ENCODE peak calls at places on chromosomes 2 and 18, in four cellular contexts. Z is GM12878, G is K562, E is SK-N-SH. V is an unnamed sample.

GRCh38 chr18:35084494-35085449 is 43.6 kb downstream of the MAPRE2 start:
- DNase-seq in Z (no peak), G (no peak), E (no peak), V (no peak)

GRCh38 chr2:42908538-42909200 is 116.3 kb upstream of the HAAO start:
- DNase-seq in Z (no peak), G (peak; percentile 2), E (no peak), V (peak; percentile 27)

GRCh38 chr18:62372156-62372555 is 47.0 kb downstream of the TNFRSF11A start:
- DNase-seq in Z (peak; percentile 79), G (no peak), E (no peak), V (no peak)

GRCh38 chr18:74562775-74563174 is 28.5 kb downstream of the CNDP1 start:
- DNase-seq in Z (no peak), G (no peak), E (no peak), V (no peak)

GRCh38 chr18:50051288-50051687 is 143.7 kb downstream of the MYO5B start:
- DNase-seq in Z (no peak), G (peak; percentile 7), E (no peak), V (no peak)

GRCh38 chr2:27212626-27213471 is 781 bp upstream of the SLC5A6 start:
- DNase-seq in Z (no peak), G (peak; percentile 53), E (peak; percentile 70), V (peak; percentile 76)

GRCh38 chr2:42767080-42767898 is 3.4 kb upstream of the OXER1 start:
- DNase-seq in Z (no peak), G (no peak), E (peak; percentile 36), V (no peak)

GRCh38 chr18:22564036-22564435 is 146.3 kb upstream of the CTAGE1 start:
- DNase-seq in Z (no peak), G (no peak), E (no peak), V (peak; percentile 71)

GRCh38 chr2:119252186-119253113 is 28.8 kb downstream of the STEAP3 start:
- DNase-seq in Z (no peak), G (no peak), E (no peak), V (peak; percentile 97)

GRCh38 chr2:175597286-175597685 is 404.8 kb downstream of the LNPK start:
- DNase-seq in Z (no peak), G (no peak), E (no peak), V (no peak)

GRCh38 chr2:220586980-220587549 is 959.6 kb downstream of the SLC4A3 start:
- DNase-seq in Z (no peak), G (no peak), E (no peak), V (peak; percentile 79)

GRCh38 chr18:55546873-55547704 is 40.9 kb downstream of the TCF4 start:
- DNase-seq in Z (no peak), G (no peak), E (no peak), V (peak; percentile 82)

GRCh38 chr2:223199531-223200506 is 147.8 kb downstream of the KCNE4 start:
- DNase-seq in Z (no peak), G (no peak), E (no peak), V (no peak)

GRCh38 chr2:133414486-133415209 is 153.6 kb downstream of the NCKAP5 start:
- DNase-seq in Z (no peak), G (no peak), E (no peak), V (peak; percentile 82)

GRCh38 chr2:185291035-185291647 is 447.5 kb upstream of the FSIP2 start:
- DNase-seq in Z (no peak), G (no peak), E (no peak), V (peak; percentile 10)

GRCh38 chr2:67854798-67855197 is 208.0 kb downstream of the C1D start:
- DNase-seq in Z (no peak), G (peak; percentile 14), E (no peak), V (no peak)

GRCh38 chr2:128469203-128469602 is 150.5 kb upstream of the HS6ST1 start:
- DNase-seq in Z (no peak), G (peak; percentile 38), E (no peak), V (no peak)

GRCh38 chr2:61988462-61989366 is 83.2 kb downstream of the COMMD1 start:
- DNase-seq in Z (no peak), G (no peak), E (no peak), V (peak; percentile 21)

GRCh38 chr2:211766689-211767088 is 771.9 kb downstream of the ERBB4 start:
- DNase-seq in Z (no peak), G (no peak), E (no peak), V (no peak)

GRCh38 chr2:205273627-205274026 is 408.7 kb upstream of the NRP2 start:
- DNase-seq in Z (no peak), G (no peak), E (peak; percentile 7), V (no peak)
- TF ChIP-seq MXI1 in Z (no peak), G (no peak), E (no peak), V (no peak)

DNA sequence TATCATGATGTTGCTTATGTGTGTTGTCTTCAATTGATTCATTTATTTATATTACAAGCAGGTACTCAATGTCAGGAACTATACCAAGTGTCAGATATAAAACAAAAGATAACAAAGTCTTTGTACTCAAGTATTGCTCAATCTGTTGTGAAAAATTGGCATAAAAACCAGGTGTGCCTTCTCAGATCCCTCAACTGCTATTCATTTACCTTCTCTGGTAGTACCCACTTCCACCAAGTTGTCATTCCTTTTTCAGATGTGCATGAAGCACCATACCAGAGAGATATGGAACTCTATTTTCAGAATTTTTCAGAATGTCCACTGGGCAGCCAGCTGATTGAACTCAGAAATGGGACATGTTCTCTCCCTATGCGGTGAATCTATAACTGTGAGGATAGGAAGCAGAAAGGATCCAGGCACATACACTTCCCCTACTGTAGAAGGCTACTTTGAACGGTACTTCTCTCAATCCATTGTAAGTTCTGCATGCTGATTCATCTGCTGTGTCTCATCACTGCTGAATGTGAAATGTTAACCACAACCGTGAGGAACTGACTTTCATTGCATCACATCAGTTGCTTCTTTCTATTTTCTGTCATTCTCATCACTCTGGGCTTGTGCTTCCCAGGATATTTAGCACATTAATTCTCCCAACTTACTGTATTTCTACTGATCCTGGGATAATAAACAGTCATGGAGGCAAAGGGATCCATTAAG is 1621.3 kb downstream of the SUCLG1 start:
- DNase-seq in Z (no peak), G (no peak), E (no peak), V (peak; percentile 70)
- TF ChIP-seq RCOR1 in Z (no peak), G (no peak), E (no peak), V (no peak)

DNA sequence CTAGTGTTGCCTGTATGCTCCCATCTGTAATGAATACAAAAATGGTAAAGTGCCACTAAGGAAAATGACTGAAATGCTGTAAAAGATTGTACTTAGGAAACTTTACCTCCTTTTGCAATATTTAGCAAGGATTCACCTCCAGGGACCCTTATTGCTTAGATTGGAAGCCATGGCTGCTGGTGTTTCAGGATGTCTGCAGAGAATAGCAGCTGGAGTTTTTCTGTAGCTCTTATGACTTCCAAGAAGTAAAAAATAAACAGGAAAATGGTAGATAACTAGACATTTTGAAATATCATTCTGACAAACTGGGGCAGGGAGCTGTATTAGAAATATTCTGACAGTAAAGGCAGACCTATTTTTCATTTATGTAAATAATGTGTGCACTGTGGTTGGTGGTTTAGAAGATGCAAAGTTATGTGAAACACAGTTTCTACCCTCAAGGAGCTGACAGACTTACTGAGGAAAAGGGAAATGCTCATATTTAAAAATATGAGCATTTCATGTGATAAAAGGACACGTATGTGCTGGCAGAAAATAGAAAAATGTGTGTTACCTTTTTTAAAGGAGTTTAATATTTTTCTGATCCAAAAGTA is 224.9 kb upstream of the BOD1L2 start:
- DNase-seq in Z (no peak), G (no peak), E (no peak), V (peak; percentile 1)
- TF ChIP-seq MXI1 in Z (no peak), G (no peak), E (no peak), V (no peak)

GRCh38 chr2:26020214-26020613 is 13.7 kb upstream of the RAB10 start:
- DNase-seq in Z (no peak), G (no peak), E (no peak), V (no peak)
- TF ChIP-seq RCOR1 in Z (no peak), G (no peak), E (no peak), V (no peak)

GRCh38 chr18:37457337-37457736 is 108.3 kb downstream of the CELF4 start:
- DNase-seq in Z (no peak), G (no peak), E (no peak), V (no peak)
- TF ChIP-seq MXI1 in Z (no peak), G (no peak), E (no peak), V (no peak)

GRCh38 chr2:71852141-71852711 is 295.4 kb downstream of the CYP26B1 start:
- DNase-seq in Z (no peak), G (no peak), E (peak; percentile 71), V (no peak)
- TF ChIP-seq RCOR1 in Z (no peak), G (no peak), E (no peak), V (no peak)

GRCh38 chr2:149735237-149735958 is 147.8 kb upstream of the MMADHC start:
- DNase-seq in Z (no peak), G (no peak), E (no peak), V (peak; percentile 85)

GRCh38 chr2:149732001-149732685 is 144.6 kb upstream of the MMADHC start:
- DNase-seq in Z (no peak), G (no peak), E (no peak), V (peak; percentile 54)

GRCh38 chr2:149732730-149733290 is 145.2 kb upstream of the MMADHC start:
- DNase-seq in Z (no peak), G (no peak), E (no peak), V (no peak)

GRCh38 chr2:149731112-149731511 is 143.5 kb upstream of the MMADHC start:
- DNase-seq in Z (no peak), G (no peak), E (no peak), V (no peak)

DNA sequence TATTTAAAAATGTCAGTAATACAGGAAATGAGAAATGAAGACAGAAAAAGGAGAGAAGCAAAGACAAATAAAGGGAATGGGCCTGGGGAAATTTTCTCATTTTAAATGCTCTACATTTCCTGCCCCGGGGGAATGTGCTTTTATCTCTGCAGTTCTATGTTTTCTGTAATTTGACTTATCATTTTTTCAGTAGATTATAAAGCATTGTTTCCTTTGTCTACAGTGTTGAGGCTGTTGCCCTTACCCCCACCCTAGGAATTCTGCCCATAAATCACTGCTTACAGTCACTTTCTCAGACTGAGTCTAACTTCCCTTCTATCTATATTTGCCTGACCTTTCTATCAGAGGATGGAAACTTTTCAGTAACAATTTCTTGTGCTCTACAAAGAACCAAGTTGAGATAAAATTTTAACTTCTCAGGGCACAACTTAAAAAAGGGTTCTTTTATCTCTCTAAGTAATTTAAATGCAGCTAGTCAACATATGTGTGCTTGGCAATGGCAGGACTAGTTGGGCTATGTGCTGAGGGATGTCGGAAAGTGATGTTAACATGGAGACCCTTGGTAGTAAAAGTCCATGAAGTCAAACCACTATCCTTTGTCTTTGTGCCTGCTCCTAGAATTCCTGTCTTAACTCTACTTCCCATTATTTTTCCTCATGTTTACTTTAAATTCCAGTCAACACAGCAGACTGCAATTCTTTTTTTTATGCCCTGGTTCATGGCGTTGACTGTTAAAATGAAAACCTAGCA is 146.5 kb upstream of the MMADHC start:
- DNase-seq in Z (no peak), G (no peak), E (peak; percentile 4), V (peak; percentile 48)
- TF ChIP-seq MXI1 in Z (no peak), G (no peak), E (no peak), V (no peak)

DNA sequence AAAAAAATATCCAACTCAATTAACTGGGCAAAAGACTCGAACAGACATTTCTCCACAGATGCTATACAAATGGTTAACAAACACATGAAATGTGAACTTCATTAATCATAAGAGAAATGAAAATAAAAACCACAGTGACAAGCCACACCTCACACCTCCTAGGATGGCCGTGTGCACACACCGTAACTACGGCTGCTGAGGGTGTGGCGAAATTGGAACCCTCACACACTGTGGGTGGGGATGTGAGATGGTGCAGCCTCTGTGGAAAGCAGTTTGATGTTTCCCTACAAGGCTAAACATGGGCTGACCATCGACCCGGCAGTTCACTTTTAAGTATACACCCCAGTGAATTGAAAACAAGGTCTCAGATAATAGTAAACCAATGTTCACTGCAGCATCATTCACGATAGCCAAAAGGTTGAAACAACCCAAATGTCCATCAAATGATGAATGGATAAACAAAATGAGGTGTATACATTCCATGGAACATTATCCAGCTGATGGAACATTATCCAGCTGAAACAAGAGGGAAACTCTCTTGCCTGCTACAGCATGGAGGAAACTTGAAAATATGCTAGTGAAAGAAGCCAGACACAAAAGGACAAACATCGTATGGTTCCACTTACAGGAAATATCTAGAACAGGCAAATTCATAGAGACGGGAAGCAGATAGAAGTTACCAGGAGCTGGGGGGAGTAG is 32.2 kb downstream of the ZAP70 start:
- DNase-seq in Z (peak; percentile 21), G (no peak), E (no peak), V (peak; percentile 40)
- TF ChIP-seq RCOR1 in Z (no peak), G (no peak), E (no peak), V (no peak)

V was measured in IMR-90.